ENCODE peak calls at places on chromosomes 16 and 17, in four cellular contexts. I, G, W and X are unnamed samples.

GRCh38 chr17:43581581-43581980 is 35.4 kb upstream of the ETV4 start:
- DNase-seq in I (no peak), W (no peak), G (no peak), X (no peak)

GRCh38 chr16:66881014-66881417 is 701 bp downstream of the PDP2 start:
- DNase-seq in G (no peak), I (no peak), W (no peak), X (peak; percentile 33)

GRCh38 chr16:11955713-11956123 is 9.3 kb upstream of the TNFRSF17 start:
- DNase-seq in W (peak; percentile 98), G (no peak), I (no peak), X (no peak)

GRCh38 chr17:28478940-28479615 is 5.6 kb downstream of the SLC13A2 start:
- DNase-seq in G (no peak), I (no peak), W (peak; percentile 5), X (no peak)

GRCh38 chr17:44088254-44088653 is 17.7 kb downstream of the G6PC3 start:
- DNase-seq in I (no peak), G (no peak), W (no peak), X (no peak)

GRCh38 chr16:9383281-9383680 is 291.8 kb downstream of the HAPSTR1 start:
- DNase-seq in I (no peak), W (no peak), G (no peak), X (no peak)

GRCh38 chr17:51869387-51869786 is 289.1 kb downstream of the CA10 start:
- DNase-seq in W (no peak), I (peak; percentile 44), G (no peak), X (peak; percentile 33)

GRCh38 chr16:66933776-66934137 is 445 bp downstream of the CIAO2B start:
- DNase-seq in W (peak; percentile 35), G (no peak), I (no peak), X (no peak)

GRCh38 chr17:62064791-62065563 is at the start of gene MED13:
- DNase-seq in G (peak; percentile 71), W (peak; percentile 19), I (no peak), X (peak; percentile 54)

GRCh38 chr16:14180431-14181059 is 109.4 kb downstream of the MRTFB start:
- DNase-seq in I (no peak), G (no peak), W (no peak), X (no peak)

GRCh38 chr17:82338858-82339633 is 5.5 kb upstream of the SECTM1 start:
- DNase-seq in G (no peak), W (peak; percentile 71), I (no peak), X (no peak)
- H3K4me3 ChIP-seq in G (no peak overlapping the region), W (no peak overlapping the region), I (peak overlapping the region; percentile 17), X (no peak overlapping the region)

GRCh38 chr16:89268987-89269735 is 51.7 kb downstream of the ZNF778 start:
- DNase-seq in I (no peak), G (no peak), W (peak; percentile 50), X (no peak)

GRCh38 chr16:89268585-89268984 is 51.1 kb downstream of the ZNF778 start:
- DNase-seq in G (no peak), I (no peak), W (no peak), X (no peak)

GRCh38 chr16:89272631-89273030 is 55.1 kb downstream of the ZNF778 start:
- DNase-seq in G (no peak), W (no peak), I (no peak), X (no peak)

GRCh38 chr16:89269805-89270665 is 52.5 kb downstream of the ZNF778 start:
- DNase-seq in W (no peak), G (no peak), I (no peak), X (no peak)

DNA sequence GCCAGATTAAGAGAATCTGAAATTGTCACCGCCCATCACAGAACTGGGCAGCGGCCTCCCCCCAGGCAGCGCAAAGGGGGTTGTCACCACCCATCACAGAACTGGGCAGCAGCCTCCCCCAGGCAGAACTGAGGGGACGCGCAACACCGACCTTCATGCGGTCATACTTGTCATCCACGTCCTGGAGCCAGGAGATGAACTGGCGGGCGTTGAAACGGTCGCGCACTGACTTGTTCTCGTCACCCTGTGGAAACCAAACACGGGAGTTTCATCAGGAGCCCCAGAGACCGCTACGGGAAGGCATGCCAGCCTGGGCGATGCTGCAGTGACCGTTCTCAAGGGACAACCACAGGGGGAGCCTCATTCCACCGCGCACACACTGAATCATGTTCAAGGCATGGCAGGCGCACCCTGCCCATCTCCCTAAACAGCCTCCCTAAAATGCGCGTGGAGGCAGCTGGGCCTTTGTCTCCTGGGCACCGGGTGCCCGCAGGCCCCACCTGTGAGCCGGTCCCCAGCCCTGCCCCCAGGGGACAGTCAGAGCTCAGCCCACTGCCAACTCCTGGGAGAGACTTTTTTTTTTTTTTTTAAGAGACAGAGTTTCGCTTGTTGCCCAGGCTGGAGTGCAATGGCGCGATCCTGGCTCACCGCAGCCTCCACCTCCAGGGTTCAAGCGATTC is 53.3 kb downstream of the ZNF778 start:
- DNase-seq in I (no peak), G (no peak), W (no peak), X (no peak)
- H3K4me3 ChIP-seq in I (no peak overlapping the region), G (no peak overlapping the region), W (no peak overlapping the region), X (no peak overlapping the region)

GRCh38 chr17:79920751-79921410 is 81.6 kb upstream of the CBX4 start:
- DNase-seq in G (no peak), W (no peak), I (no peak), X (no peak)
- H3K4me3 ChIP-seq in G (no peak overlapping the region), W (no peak overlapping the region), I (no peak overlapping the region), X (no peak overlapping the region)

DNA sequence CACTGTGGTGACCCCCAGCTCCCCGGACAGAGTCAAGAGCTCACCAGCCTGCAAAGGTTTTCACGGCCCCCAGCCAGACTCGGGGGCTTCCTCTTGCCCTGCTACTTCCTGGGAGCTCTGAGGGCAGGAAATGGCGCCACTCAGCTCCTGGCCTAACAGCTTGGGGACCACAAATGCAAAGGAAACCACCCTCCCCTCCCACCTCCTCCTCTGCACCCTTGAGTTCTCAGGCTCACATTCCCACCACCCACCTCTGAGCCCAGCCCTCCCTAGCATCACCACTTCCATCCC is 373 bp upstream of the SPN start:
- DNase-seq in I (no peak), W (no peak), G (peak; percentile 78), X (peak; percentile 91)
- H3K4me3 ChIP-seq in I (no peak overlapping the region), W (no peak overlapping the region), G (peak overlapping the region; percentile 98), X (peak overlapping the region; percentile 70)

DNA sequence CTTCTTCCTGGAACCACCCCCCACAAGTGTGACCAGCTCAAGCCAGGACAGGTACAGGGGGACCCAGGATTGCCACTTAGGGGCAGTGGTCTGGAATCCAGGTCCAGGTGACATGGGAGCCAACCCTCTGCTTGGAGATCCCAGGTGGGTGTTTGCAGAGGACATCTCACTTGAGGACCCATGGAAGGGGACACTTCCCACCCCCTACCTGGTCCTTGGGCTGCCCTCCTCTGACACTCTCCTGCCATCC is 145.5 kb downstream of the SEC14L1 start:
- DNase-seq in G (no peak), I (no peak), W (no peak), X (no peak)
- H3K4me3 ChIP-seq in G (no peak overlapping the region), I (no peak overlapping the region), W (no peak overlapping the region), X (no peak overlapping the region)